ENCODE peak calls at places on chromosomes 6 and 20, in eight cellular contexts. One of them, this sample, is unnamed.

GRCh38 chr6:158459726-158460125 is 100.2 kb upstream of the TMEM181 start:
- DNase-seq in fibroblast of lung: no peak
- DNase-seq in lower leg skin: no peak
- DNase-seq in Panc1: no peak
- DNase-seq in neural progenitor cell: no peak
- DNase-seq in thyroid gland: no peak
- DNase-seq in adrenal gland: no peak
- DNase-seq in tibial artery: no peak
- DNase-seq in this sample: no peak

GRCh38 chr6:106159531-106159940 is 73.4 kb downstream of the PRDM1 start:
- DNase-seq in fibroblast of lung: peak
- DNase-seq in adrenal gland: no peak
- DNase-seq in lower leg skin: no peak
- DNase-seq in neural progenitor cell: no peak
- DNase-seq in Panc1: no peak
- DNase-seq in thyroid gland: no peak
- DNase-seq in tibial artery: no peak
- DNase-seq in this sample: peak

GRCh38 chr20:5197270-5197827 is 70.5 kb downstream of the CDS2 start:
- DNase-seq in thyroid gland: no peak
- DNase-seq in adrenal gland: peak
- DNase-seq in lower leg skin: no peak
- DNase-seq in neural progenitor cell: no peak
- DNase-seq in tibial artery: no peak
- DNase-seq in Panc1: no peak
- DNase-seq in fibroblast of lung: no peak
- DNase-seq in this sample: no peak

GRCh38 chr20:8964944-8965562 is 103.8 kb upstream of the PLCB4 start:
- DNase-seq in tibial artery: no peak
- DNase-seq in adrenal gland: peak
- DNase-seq in fibroblast of lung: no peak
- DNase-seq in neural progenitor cell: no peak
- DNase-seq in Panc1: no peak
- DNase-seq in lower leg skin: no peak
- DNase-seq in thyroid gland: no peak
- DNase-seq in this sample: peak

GRCh38 chr6:1131285-1132079 is 180.4 kb upstream of the FOXQ1 start:
- DNase-seq in thyroid gland: peak
- DNase-seq in tibial artery: no peak
- DNase-seq in lower leg skin: peak
- DNase-seq in neural progenitor cell: no peak
- DNase-seq in adrenal gland: no peak
- DNase-seq in fibroblast of lung: peak
- DNase-seq in Panc1: no peak
- DNase-seq in this sample: peak

GRCh38 chr20:61724376-61724775 is 341.3 kb downstream of the TAF4 start:
- DNase-seq in thyroid gland: no peak
- DNase-seq in adrenal gland: no peak
- DNase-seq in neural progenitor cell: peak
- DNase-seq in tibial artery: no peak
- DNase-seq in Panc1: no peak
- DNase-seq in fibroblast of lung: no peak
- DNase-seq in lower leg skin: no peak
- DNase-seq in this sample: no peak

GRCh38 chr6:27601668-27602254 is 128.9 kb upstream of the ZNF184 start:
- DNase-seq in lower leg skin: no peak
- DNase-seq in adrenal gland: no peak
- DNase-seq in thyroid gland: no peak
- DNase-seq in fibroblast of lung: no peak
- DNase-seq in Panc1: peak
- DNase-seq in neural progenitor cell: peak
- DNase-seq in tibial artery: no peak
- DNase-seq in this sample: peak

GRCh38 chr20:11376998-11377397 is 540.7 kb upstream of the BTBD3 start:
- DNase-seq in fibroblast of lung: peak
- DNase-seq in thyroid gland: no peak
- DNase-seq in lower leg skin: no peak
- DNase-seq in Panc1: no peak
- DNase-seq in tibial artery: no peak
- DNase-seq in neural progenitor cell: no peak
- DNase-seq in adrenal gland: no peak
- DNase-seq in this sample: peak

GRCh38 chr20:43571771-43572170 is 12.9 kb downstream of the SGK2 start:
- DNase-seq in lower leg skin: no peak
- DNase-seq in neural progenitor cell: no peak
- DNase-seq in tibial artery: no peak
- DNase-seq in thyroid gland: no peak
- DNase-seq in Panc1: no peak
- DNase-seq in adrenal gland: no peak
- DNase-seq in fibroblast of lung: no peak
- DNase-seq in this sample: no peak

GRCh38 chr20:33770005-33770404 is 38.2 kb downstream of the ZNF341 start:
- DNase-seq in Panc1: no peak
- DNase-seq in lower leg skin: no peak
- DNase-seq in thyroid gland: peak
- DNase-seq in tibial artery: no peak
- DNase-seq in adrenal gland: no peak
- DNase-seq in fibroblast of lung: no peak
- DNase-seq in neural progenitor cell: no peak
- DNase-seq in this sample: no peak

GRCh38 chr20:33767739-33768138 is 35.9 kb downstream of the ZNF341 start:
- DNase-seq in Panc1: no peak
- DNase-seq in adrenal gland: no peak
- DNase-seq in thyroid gland: no peak
- DNase-seq in neural progenitor cell: no peak
- DNase-seq in lower leg skin: no peak
- DNase-seq in fibroblast of lung: no peak
- DNase-seq in tibial artery: no peak
- DNase-seq in this sample: no peak

GRCh38 chr20:33766686-33767085 is 34.9 kb downstream of the ZNF341 start:
- DNase-seq in lower leg skin: no peak
- DNase-seq in neural progenitor cell: no peak
- DNase-seq in thyroid gland: no peak
- DNase-seq in Panc1: no peak
- DNase-seq in fibroblast of lung: no peak
- DNase-seq in tibial artery: no peak
- DNase-seq in adrenal gland: no peak
- DNase-seq in this sample: no peak

GRCh38 chr20:33767100-33767499 is 35.3 kb downstream of the ZNF341 start:
- DNase-seq in thyroid gland: no peak
- DNase-seq in neural progenitor cell: no peak
- DNase-seq in tibial artery: no peak
- DNase-seq in adrenal gland: no peak
- DNase-seq in lower leg skin: no peak
- DNase-seq in fibroblast of lung: no peak
- DNase-seq in Panc1: no peak
- DNase-seq in this sample: no peak

DNA sequence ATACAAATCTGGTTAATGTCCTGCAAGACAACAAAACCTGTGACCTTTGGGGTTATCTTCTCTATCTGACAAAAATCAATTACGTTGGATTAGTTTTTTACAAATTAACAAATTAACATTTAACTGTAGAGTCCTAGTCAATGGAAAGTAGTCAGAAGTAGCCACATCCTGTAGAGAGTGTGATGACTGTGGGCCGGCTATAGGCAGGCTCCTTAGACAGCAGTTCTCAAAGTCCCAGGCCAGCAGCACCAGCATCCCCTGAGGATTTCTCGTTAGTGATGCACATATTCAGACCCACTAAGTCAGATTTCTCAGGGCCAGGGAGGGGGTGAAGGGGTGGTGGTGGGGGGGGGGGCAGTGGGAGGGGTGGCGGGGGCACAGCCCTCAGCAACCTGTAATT is 37.2 kb downstream of the ZNF341 start:
- DNase-seq in adrenal gland: no peak
- DNase-seq in thyroid gland: no peak
- DNase-seq in lower leg skin: no peak
- DNase-seq in tibial artery: no peak
- DNase-seq in neural progenitor cell: no peak
- DNase-seq in fibroblast of lung: no peak
- DNase-seq in Panc1: no peak
- DNase-seq in this sample: no peak
- TF ChIP-seq CTCF in adrenal gland: no peak
- TF ChIP-seq CTCF in thyroid gland: no peak
- TF ChIP-seq CTCF in lower leg skin: no peak
- TF ChIP-seq CTCF in tibial artery: no peak
- TF ChIP-seq CTCF in neural progenitor cell: no peak
- TF ChIP-seq CTCF in fibroblast of lung: no peak
- TF ChIP-seq CTCF in Panc1: no peak
- TF ChIP-seq CTCF in this sample: no peak

DNA sequence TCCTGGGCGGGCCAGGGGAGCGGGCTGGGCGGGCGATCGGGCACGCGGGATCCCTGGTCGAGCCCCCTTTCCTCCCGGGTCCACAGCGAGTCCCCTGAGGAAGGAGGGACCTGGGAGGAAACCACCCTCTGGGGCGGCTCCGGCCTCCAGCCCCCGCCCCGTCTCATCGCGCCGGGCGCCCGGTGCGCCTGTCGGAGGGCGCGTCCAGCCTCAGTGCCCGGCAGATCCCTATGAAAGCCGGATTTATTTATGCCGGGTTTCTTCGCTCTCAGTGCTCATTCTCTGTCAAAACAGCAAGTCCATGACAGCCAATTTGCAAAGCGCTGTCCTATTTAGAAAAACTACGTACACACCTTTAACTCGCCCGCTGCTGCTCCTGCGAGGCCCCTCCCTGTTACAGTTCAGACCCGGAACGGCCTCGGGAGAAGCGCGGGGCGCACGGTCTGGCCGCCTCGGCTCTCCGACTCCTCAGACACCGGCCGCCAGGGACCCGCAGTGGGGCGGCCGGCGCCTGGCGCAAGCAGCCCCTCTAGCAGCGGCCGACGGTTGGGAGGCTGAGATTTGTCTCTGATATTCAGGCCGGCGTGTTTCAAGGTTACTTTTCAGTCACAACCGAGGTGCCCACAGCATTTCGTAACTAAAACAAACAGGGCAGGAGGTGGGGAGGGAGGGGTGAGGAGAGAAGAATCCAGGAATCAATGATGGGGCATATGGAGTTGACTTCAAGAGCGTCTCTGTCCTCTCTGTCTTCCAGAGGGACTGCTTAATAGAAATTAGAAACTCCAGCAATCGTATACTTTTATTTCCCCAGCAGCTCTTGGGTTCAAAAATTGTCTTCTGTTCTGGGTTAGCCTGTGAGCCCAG is 782 bp upstream of the FOXA2 start:
- DNase-seq in thyroid gland: peak
- DNase-seq in Panc1: no peak
- DNase-seq in lower leg skin: no peak
- DNase-seq in tibial artery: no peak
- DNase-seq in adrenal gland: no peak
- DNase-seq in fibroblast of lung: no peak
- DNase-seq in neural progenitor cell: peak
- DNase-seq in this sample: peak
- H3K4me3 ChIP-seq in thyroid gland: peak
- H3K4me3 ChIP-seq in Panc1: peak
- H3K4me3 ChIP-seq in lower leg skin: no peak
- H3K4me3 ChIP-seq in tibial artery: no peak
- H3K4me3 ChIP-seq in adrenal gland: no peak
- H3K4me3 ChIP-seq in fibroblast of lung: no peak
- H3K4me3 ChIP-seq in neural progenitor cell: peak
- H3K4me3 ChIP-seq in this sample: peak

GRCh38 chr6:97586344-97586743 is 303.3 kb upstream of the MMS22L start:
- DNase-seq in Panc1: no peak
- DNase-seq in thyroid gland: no peak
- DNase-seq in adrenal gland: no peak
- DNase-seq in fibroblast of lung: peak
- DNase-seq in lower leg skin: no peak
- DNase-seq in tibial artery: no peak
- DNase-seq in neural progenitor cell: peak
- DNase-seq in this sample: peak
- TF ChIP-seq CTCF in Panc1: peak
- TF ChIP-seq CTCF in thyroid gland: no peak
- TF ChIP-seq CTCF in adrenal gland: no peak
- TF ChIP-seq CTCF in fibroblast of lung: peak
- TF ChIP-seq CTCF in lower leg skin: no peak
- TF ChIP-seq CTCF in tibial artery: no peak
- TF ChIP-seq CTCF in neural progenitor cell: peak
- TF ChIP-seq CTCF in this sample: peak

DNA sequence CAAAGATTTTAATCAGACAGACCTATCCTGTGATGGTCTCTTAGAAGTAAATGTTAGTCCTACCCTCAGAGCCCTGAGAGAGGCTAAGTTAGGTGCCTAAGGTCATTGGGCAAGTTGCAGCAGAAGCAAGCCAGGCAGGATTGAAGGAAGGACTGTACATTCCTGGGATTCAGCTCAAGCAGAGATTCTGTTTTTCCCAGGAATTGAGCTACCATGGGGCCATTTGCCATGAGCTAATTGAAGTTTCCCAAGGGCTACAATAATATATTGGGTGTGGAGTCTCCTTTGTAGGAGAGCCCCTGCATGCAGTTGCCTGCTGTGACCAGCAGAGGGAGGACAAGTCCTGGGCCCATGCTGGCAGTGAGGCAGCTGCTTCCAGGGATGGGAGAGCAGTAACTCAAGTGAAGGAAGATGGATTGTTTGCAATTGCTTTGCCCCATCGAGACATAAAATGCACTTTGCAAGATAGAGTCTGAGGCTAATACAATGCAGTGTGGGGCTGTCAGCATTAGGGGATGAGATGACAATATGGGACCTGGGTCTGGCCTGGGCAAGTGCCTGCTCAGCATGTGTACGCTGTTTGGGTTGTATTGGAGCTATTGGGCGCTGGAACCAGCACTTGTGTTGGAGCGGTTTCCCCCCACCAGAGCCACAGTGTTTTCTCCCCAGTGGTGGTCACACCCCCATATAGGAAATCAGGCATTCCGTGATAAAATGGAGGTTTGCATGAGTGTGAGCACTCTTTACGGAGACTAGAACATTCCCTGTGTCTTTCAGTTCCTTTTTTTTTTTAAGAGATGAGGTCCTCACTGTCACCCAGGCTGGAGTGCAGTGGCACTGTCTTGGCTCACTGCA is 27.9 kb downstream of the DNMT3B start:
- DNase-seq in fibroblast of lung: peak
- DNase-seq in lower leg skin: peak
- DNase-seq in neural progenitor cell: peak
- DNase-seq in thyroid gland: peak
- DNase-seq in tibial artery: peak
- DNase-seq in adrenal gland: peak
- DNase-seq in Panc1: peak
- DNase-seq in this sample: peak
- H3K4me3 ChIP-seq in fibroblast of lung: no peak
- H3K4me3 ChIP-seq in lower leg skin: no peak
- H3K4me3 ChIP-seq in neural progenitor cell: no peak
- H3K4me3 ChIP-seq in thyroid gland: no peak
- H3K4me3 ChIP-seq in tibial artery: no peak
- H3K4me3 ChIP-seq in adrenal gland: no peak
- H3K4me3 ChIP-seq in Panc1: no peak
- H3K4me3 ChIP-seq in this sample: no peak

GRCh38 chr6:117191448-117191847 is 73.9 kb upstream of the VGLL2 start:
- DNase-seq in lower leg skin: no peak
- DNase-seq in fibroblast of lung: no peak
- DNase-seq in Panc1: no peak
- DNase-seq in adrenal gland: no peak
- DNase-seq in thyroid gland: no peak
- DNase-seq in tibial artery: no peak
- DNase-seq in neural progenitor cell: no peak
- DNase-seq in this sample: no peak

GRCh38 chr6:117191009-117191408 is 74.3 kb upstream of the VGLL2 start:
- DNase-seq in Panc1: no peak
- DNase-seq in neural progenitor cell: no peak
- DNase-seq in thyroid gland: no peak
- DNase-seq in lower leg skin: no peak
- DNase-seq in tibial artery: no peak
- DNase-seq in fibroblast of lung: no peak
- DNase-seq in adrenal gland: no peak
- DNase-seq in this sample: no peak

GRCh38 chr6:117188627-117189201 is 76.6 kb upstream of the VGLL2 start:
- DNase-seq in adrenal gland: no peak
- DNase-seq in lower leg skin: no peak
- DNase-seq in Panc1: no peak
- DNase-seq in thyroid gland: no peak
- DNase-seq in neural progenitor cell: peak
- DNase-seq in fibroblast of lung: no peak
- DNase-seq in tibial artery: no peak
- DNase-seq in this sample: peak
- TF ChIP-seq CTCF in adrenal gland: no peak
- TF ChIP-seq CTCF in lower leg skin: no peak
- TF ChIP-seq CTCF in Panc1: peak
- TF ChIP-seq CTCF in thyroid gland: no peak
- TF ChIP-seq CTCF in neural progenitor cell: peak
- TF ChIP-seq CTCF in fibroblast of lung: peak
- TF ChIP-seq CTCF in tibial artery: no peak
- TF ChIP-seq CTCF in this sample: peak